ENCODE peak calls at places on chromosomes 16 and 17, in five cellular contexts. O is MM.1S, V is right lobe of liver, C is HCT116, R is heart left ventricle. Z is an unnamed sample. For H3K4me1, the result is how much of the 10 kb centered on the place peaks cover.

GRCh38 chr17:34095101-34095500 is 160.0 kb upstream of the CCL2 start:
- DNase-seq in O (no peak), V (no peak), C (no peak), R (no peak), Z (no peak)

GRCh38 chr17:79892457-79893236 is 53.4 kb upstream of the CBX4 start:
- DNase-seq in O (no peak), V (no peak), C (no peak), R (peak), Z (no peak)

GRCh38 chr16:1972490-1972877 is 631 bp downstream of the TBL3 start:
- DNase-seq in O (no peak), V (no peak), C (no peak), R (peak), Z (no peak)

GRCh38 chr17:14004927-14005630 is 64.2 kb upstream of the COX10 start:
- DNase-seq in O (no peak), V (no peak), C (peak), R (no peak), Z (no peak)

GRCh38 chr17:74972107-74972972 is at the start of gene HID1:
- DNase-seq in O (peak), V (no peak), C (no peak), R (peak), Z (peak)

GRCh38 chr16:79042886-79043285 is 557.7 kb downstream of the MAF start:
- DNase-seq in O (peak), V (no peak), C (no peak), R (no peak), Z (no peak)

GRCh38 chr16:21150375-21151001 is at the start of gene DNAH3:
- DNase-seq in O (no peak), V (no peak), C (no peak), R (no peak), Z (no peak)

GRCh38 chr17:79777844-79778503 is at the start of gene CBX2:
- DNase-seq in O (peak), V (peak), C (peak), R (peak), Z (peak)

GRCh38 chr17:17712268-17712924 is 31.1 kb downstream of the RAI1 start:
- DNase-seq in O (no peak), V (no peak), C (no peak), R (no peak), Z (no peak)

GRCh38 chr16:2147981-2148671 is at the start of gene RAB26:
- DNase-seq in O (peak), V (peak), C (no peak), R (peak), Z (peak)

GRCh38 chr17:39973496-39973895 is 7.1 kb upstream of the PSMD3 start:
- DNase-seq in O (no peak), V (no peak), C (no peak), R (no peak), Z (no peak)

GRCh38 chr17:27526603-27527002 is 70.4 kb downstream of the KSR1 start:
- DNase-seq in O (no peak), V (no peak), C (no peak), R (peak), Z (peak)

GRCh38 chr17:39942076-39942475 is 14.5 kb downstream of the LRRC3C start:
- DNase-seq in O (no peak), V (no peak), C (no peak), R (no peak), Z (no peak)

GRCh38 chr17:72906306-72906705 is 186.2 kb downstream of the SLC39A11 start:
- DNase-seq in O (no peak), V (no peak), C (no peak), R (no peak), Z (no peak)

GRCh38 chr16:48609453-48610023 is 442 bp downstream of the N4BP1 start:
- DNase-seq in O (peak), V (peak), C (no peak), R (peak), Z (peak)

GRCh38 chr17:57672205-57672632 is 72.9 kb downstream of the CCDC182 start:
- DNase-seq in O (no peak), V (peak), C (no peak), R (no peak), Z (no peak)

GRCh38 chr17:13419676-13420075 is 182.1 kb downstream of the HS3ST3A1 start:
- DNase-seq in O (no peak), V (no peak), C (no peak), R (no peak), Z (no peak)

GRCh38 chr16:17305694-17306093 is 165.1 kb downstream of the XYLT1 start:
- DNase-seq in O (no peak), V (no peak), C (no peak), R (no peak), Z (no peak)

GRCh38 chr16:31363721-31364120 is 8.7 kb downstream of the ITGAX start:
- DNase-seq in O (no peak), V (no peak), C (no peak), R (no peak), Z (no peak)

GRCh38 chr17:2177235-2177811 is 122.4 kb downstream of the HIC1 start:
- DNase-seq in O (no peak), V (no peak), C (no peak), R (no peak), Z (peak)

GRCh38 chr16:20878682-20879147 is 21.4 kb downstream of the DCUN1D3 start:
- DNase-seq in O (no peak), V (peak), C (no peak), R (no peak), Z (no peak)

GRCh38 chr16:10938321-10938720 is 3.9 kb downstream of the DEXI start:
- DNase-seq in O (no peak), V (no peak), C (no peak), R (no peak), Z (no peak)

GRCh38 chr16:57867000-57867561 is 64.8 kb upstream of the KIFC3 start:
- DNase-seq in O (no peak), V (no peak), C (no peak), R (no peak), Z (no peak)

GRCh38 chr17:71869293-71869692 is 251.5 kb upstream of the SOX9 start:
- DNase-seq in O (no peak), V (no peak), C (no peak), R (no peak), Z (no peak)

GRCh38 chr16:69482410-69482951 is 58.1 kb downstream of the CYB5B start:
- DNase-seq in O (no peak), V (no peak), C (no peak), R (peak), Z (peak)

GRCh38 chr17:39125143-39125875 is 26.1 kb downstream of the PLXDC1 start:
- DNase-seq in O (no peak), V (no peak), C (no peak), R (no peak), Z (no peak)

GRCh38 chr17:6559753-6560215 is 3.4 kb upstream of the PITPNM3 start:
- DNase-seq in O (no peak), V (no peak), C (no peak), R (no peak), Z (no peak)

GRCh38 chr17:47719411-47720152 is 13.5 kb upstream of the TBX21 start:
- DNase-seq in O (peak), V (no peak), C (no peak), R (no peak), Z (no peak)

GRCh38 chr16:27618611-27619380 is 68.9 kb downstream of the KATNIP start:
- DNase-seq in O (no peak), V (no peak), C (no peak), R (no peak), Z (no peak)

GRCh38 chr17:32275060-32276042 is 9.7 kb downstream of the RHBDL3 start:
- DNase-seq in O (no peak), V (no peak), C (peak), R (peak), Z (peak)

GRCh38 chr16:67327774-67328173 is 1.2 kb downstream of the LRRC36 start:
- DNase-seq in O (no peak), V (no peak), C (no peak), R (no peak), Z (no peak)

GRCh38 chr17:79223471-79223870 is 148.8 kb downstream of the ENGASE start:
- DNase-seq in O (no peak), V (no peak), C (no peak), R (no peak), Z (no peak)

GRCh38 chr17:15380447-15380846 is 39.0 kb upstream of the TEKT3 start:
- DNase-seq in O (no peak), V (no peak), C (no peak), R (no peak), Z (no peak)

GRCh38 chr17:83196973-83197880 is 117.8 kb downstream of the METRNL start:
- DNase-seq in O (no peak), V (no peak), C (no peak), R (no peak), Z (no peak)

GRCh38 chr17:19387921-19388521 is 1.0 kb upstream of the MFAP4 start:
- DNase-seq in O (no peak), V (peak), C (no peak), R (no peak), Z (no peak)

GRCh38 chr16:31461201-31461920 is 2.1 kb downstream of the ARMC5 start:
- DNase-seq in O (no peak), V (no peak), C (no peak), R (no peak), Z (peak)

GRCh38 chr16:82773018-82773417 is 146.2 kb downstream of the CDH13 start:
- DNase-seq in O (no peak), V (no peak), C (no peak), R (no peak), Z (no peak)

GRCh38 chr16:11105038-11105903 is 150.7 kb downstream of the SOCS1 start:
- DNase-seq in O (peak), V (no peak), C (no peak), R (no peak), Z (peak)

DNA sequence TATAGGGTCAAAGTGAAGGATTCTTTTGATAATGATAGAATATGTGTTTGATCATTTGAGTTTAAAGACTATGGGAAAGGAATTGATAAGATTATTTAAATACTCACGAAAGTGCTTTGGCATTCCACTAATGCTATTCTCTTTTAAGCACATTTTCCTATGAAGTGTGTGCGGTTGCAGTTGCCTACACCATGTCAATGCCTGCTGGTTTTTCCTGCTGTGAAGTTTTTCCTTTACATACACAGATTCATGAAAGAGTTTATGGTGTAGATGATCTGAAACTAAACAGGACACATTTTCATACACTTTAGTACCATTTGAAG is 78.7 kb downstream of the VMP1 start:
- DNase-seq in O (peak), V (no peak), C (no peak), R (no peak), Z (no peak)
- H3K4me3 ChIP-seq in O (peak), V (no peak), C (peak), R (no peak), Z (no peak)

DNA sequence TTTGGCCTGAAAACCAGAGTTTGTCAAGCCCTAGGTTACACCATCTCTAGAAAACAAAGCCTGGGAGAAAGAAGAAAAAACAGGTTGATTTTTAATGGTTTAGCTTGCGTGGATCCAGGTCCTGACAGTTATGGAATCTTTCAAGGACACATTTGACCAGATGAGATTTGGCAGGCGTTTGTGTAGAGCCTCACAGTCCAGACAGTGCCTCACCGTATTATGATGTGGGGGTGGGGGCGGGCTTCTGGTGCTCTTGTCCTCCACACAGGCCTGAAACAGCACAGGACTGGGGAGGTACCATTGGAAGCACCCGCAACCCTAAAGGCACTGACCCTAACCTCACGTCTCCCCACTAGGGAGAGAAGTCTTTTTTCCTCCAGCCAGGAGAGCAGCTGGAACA is 19.6 kb downstream of the MVP start:
- DNase-seq in O (no peak), V (no peak), C (no peak), R (no peak), Z (peak)
- TF ChIP-seq CTCF in O (no peak), V (no peak), C (no peak), R (no peak), Z (no peak)

GRCh38 chr17:4485676-4486646 is 12.7 kb upstream of the SPNS2 start:
- DNase-seq in O (no peak), V (no peak), C (no peak), R (no peak), Z (no peak)
- H3K4me1 ChIP-seq in O (under half), V (under half), C (under half), R (under half), Z (under half)

GRCh38 chr16:53043986-53044571 is 8.6 kb downstream of the CHD9NB start:
- DNase-seq in O (no peak), V (no peak), C (no peak), R (no peak), Z (no peak)
- H3K4me3 ChIP-seq in O (no peak), V (no peak), C (no peak), R (no peak), Z (no peak)